ENCODE peak calls at places on chromosomes 5 and 9, in six cellular contexts. R is HEK293T; F is activated CD8-positive, alpha-beta memory T cell treated with anti-CD3 and anti-CD28 coated beads for 48 hours; D is coronary artery; O is activated naive CD4-positive, alpha-beta T cell treated with Interleukin-2 at 50 U/mL for 16 hours; W is Ammon's horn. M is an unnamed sample.

GRCh38 chr5:168328804-168329203 is 37.4 kb downstream of the WWC1 start:
- DNase-seq in D (no peak), W (no peak), O (no peak), F (no peak), R (peak), M (no peak)

GRCh38 chr9:135516132-135516860 is 4.9 kb upstream of the LCN1 start:
- DNase-seq in O (no peak), R (no peak), F (no peak), W (no peak), D (peak), M (no peak)

GRCh38 chr9:3906437-3907213 is 380.8 kb upstream of the RFX3 start:
- DNase-seq in W (no peak), O (no peak), D (no peak), R (no peak), F (no peak), M (no peak)

GRCh38 chr5:172775326-172776234 is 4.6 kb upstream of the DUSP1 start:
- DNase-seq in F (no peak), W (no peak), O (no peak), R (no peak), D (no peak), M (no peak)

GRCh38 chr5:137254153-137254552 is 245.0 kb downstream of the SPOCK1 start:
- DNase-seq in D (no peak), R (no peak), W (no peak), F (no peak), O (no peak), M (no peak)

GRCh38 chr5:54944364-54944763 is 41.0 kb downstream of the ESM1 start:
- DNase-seq in D (no peak), O (peak), F (no peak), W (peak), R (peak), M (no peak)

GRCh38 chr9:124869466-124869985 is 7.6 kb downstream of the ARPC5L start:
- DNase-seq in R (peak), W (no peak), O (peak), D (no peak), F (no peak), M (peak)

GRCh38 chr9:110076894-110077725 is 130.8 kb downstream of the C9orf152 start:
- DNase-seq in D (no peak), R (no peak), O (no peak), F (no peak), W (no peak), M (no peak)

GRCh38 chr5:166883016-166883415 is 1408.4 kb upstream of the WWC1 start:
- DNase-seq in R (no peak), W (no peak), O (no peak), D (no peak), F (no peak), M (no peak)

GRCh38 chr5:72410896-72411295 is 90.7 kb downstream of the PTCD2 start:
- DNase-seq in W (no peak), F (no peak), O (no peak), D (no peak), R (no peak), M (no peak)

GRCh38 chr5:154899107-154899816 is 38.7 kb downstream of the GEMIN5 start:
- DNase-seq in R (no peak), D (no peak), O (no peak), W (no peak), F (no peak), M (no peak)

GRCh38 chr9:108801949-108802348 is 53.8 kb downstream of the ACTL7B start:
- DNase-seq in R (no peak), W (no peak), F (no peak), O (no peak), D (no peak), M (no peak)

GRCh38 chr5:176133289-176133870 is 104.8 kb upstream of the SIMC1 start:
- DNase-seq in O (peak), W (no peak), F (no peak), R (no peak), D (no peak), M (no peak)

GRCh38 chr9:96137666-96138429 is 164.1 kb downstream of the HSD17B3 start:
- DNase-seq in R (no peak), O (no peak), F (no peak), W (no peak), D (no peak), M (no peak)

GRCh38 chr9:122346478-122347347 is 24.1 kb upstream of the PTGS1 start:
- DNase-seq in W (peak), R (no peak), F (no peak), O (peak), D (no peak), M (no peak)

GRCh38 chr9:87535817-87536539 is 38.3 kb downstream of the DAPK1 start:
- DNase-seq in O (no peak), R (no peak), W (no peak), F (peak), D (no peak), M (no peak)

GRCh38 chr9:89524888-89525385 is 27.0 kb upstream of the SEMA4D start:
- DNase-seq in O (no peak), F (no peak), W (no peak), R (no peak), D (no peak), M (no peak)

GRCh38 chr5:93909356-93909755 is 168.0 kb upstream of the POU5F2 start:
- DNase-seq in D (no peak), O (no peak), R (no peak), W (no peak), F (no peak), M (no peak)

GRCh38 chr9:107029146-107029545 is 166.2 kb downstream of the ZNF462 start:
- DNase-seq in F (no peak), W (no peak), D (no peak), O (no peak), R (no peak), M (no peak)

GRCh38 chr9:33129886-33130284 is 37.3 kb downstream of the B4GALT1 start:
- DNase-seq in R (no peak), F (no peak), D (no peak), W (no peak), O (no peak), M (no peak)